ENCODE peak calls at places on chromosome 12, in seven cellular contexts. One of them, this sample, is unnamed. For H3K36me3, the result is how much of the 10 kb centered on the place peaks cover.

GRCh38 chr12:111404362-111405148 is 1.2 kb upstream of the SH2B3 start:
- DNase-seq in heart right ventricle: no peak
- DNase-seq in BJ: no peak
- DNase-seq in right lobe of liver: no peak
- DNase-seq in body of pancreas: peak
- DNase-seq in ovary: no peak
- DNase-seq in left lung: no peak
- DNase-seq in this sample: no peak

GRCh38 chr12:118958520-118958919 is 22.8 kb upstream of the SRRM4 start:
- DNase-seq in heart right ventricle: no peak
- DNase-seq in BJ: no peak
- DNase-seq in right lobe of liver: no peak
- DNase-seq in body of pancreas: no peak
- DNase-seq in ovary: no peak
- DNase-seq in left lung: no peak
- DNase-seq in this sample: peak

GRCh38 chr12:92085040-92085439 is 60.6 kb downstream of the BTG1 start:
- DNase-seq in heart right ventricle: no peak
- DNase-seq in BJ: no peak
- DNase-seq in right lobe of liver: no peak
- DNase-seq in body of pancreas: no peak
- DNase-seq in ovary: no peak
- DNase-seq in left lung: no peak
- DNase-seq in this sample: no peak

GRCh38 chr12:63821781-63822251 is 22.7 kb upstream of the SRGAP1 start:
- DNase-seq in heart right ventricle: peak
- DNase-seq in BJ: no peak
- DNase-seq in right lobe of liver: no peak
- DNase-seq in body of pancreas: no peak
- DNase-seq in ovary: peak
- DNase-seq in left lung: no peak
- DNase-seq in this sample: peak

GRCh38 chr12:4445156-4446020 is at the start of gene FGF6:
- DNase-seq in heart right ventricle: no peak
- DNase-seq in BJ: no peak
- DNase-seq in right lobe of liver: no peak
- DNase-seq in body of pancreas: no peak
- DNase-seq in ovary: no peak
- DNase-seq in left lung: no peak
- DNase-seq in this sample: no peak

GRCh38 chr12:98653866-98654493 is 8.9 kb downstream of the APAF1 start:
- DNase-seq in heart right ventricle: no peak
- DNase-seq in BJ: no peak
- DNase-seq in right lobe of liver: no peak
- DNase-seq in body of pancreas: peak
- DNase-seq in ovary: no peak
- DNase-seq in left lung: no peak
- DNase-seq in this sample: peak

GRCh38 chr12:18919826-18920511 is 182.1 kb downstream of the CAPZA3 start:
- DNase-seq in heart right ventricle: no peak
- DNase-seq in BJ: no peak
- DNase-seq in right lobe of liver: no peak
- DNase-seq in body of pancreas: no peak
- DNase-seq in ovary: no peak
- DNase-seq in left lung: no peak
- DNase-seq in this sample: no peak

GRCh38 chr12:69657376-69658137 is 41.5 kb downstream of the BEST3 start:
- DNase-seq in heart right ventricle: no peak
- DNase-seq in BJ: no peak
- DNase-seq in right lobe of liver: no peak
- DNase-seq in body of pancreas: no peak
- DNase-seq in ovary: no peak
- DNase-seq in left lung: no peak
- DNase-seq in this sample: no peak

GRCh38 chr12:64625243-64626077 is 15.2 kb downstream of the RASSF3 start:
- DNase-seq in heart right ventricle: peak
- DNase-seq in BJ: no peak
- DNase-seq in right lobe of liver: no peak
- DNase-seq in body of pancreas: peak
- DNase-seq in ovary: no peak
- DNase-seq in left lung: peak
- DNase-seq in this sample: peak

GRCh38 chr12:105330938-105331804 is 680 bp downstream of the C12orf75 start:
- DNase-seq in heart right ventricle: peak
- DNase-seq in BJ: no peak
- DNase-seq in right lobe of liver: no peak
- DNase-seq in body of pancreas: peak
- DNase-seq in ovary: peak
- DNase-seq in left lung: peak
- DNase-seq in this sample: no peak

GRCh38 chr12:53105256-53105655 is 2.0 kb downstream of the SOAT2 start:
- DNase-seq in heart right ventricle: no peak
- DNase-seq in BJ: no peak
- DNase-seq in right lobe of liver: no peak
- DNase-seq in body of pancreas: no peak
- DNase-seq in ovary: no peak
- DNase-seq in left lung: no peak
- DNase-seq in this sample: no peak

GRCh38 chr12:38149395-38150073 is 167.0 kb upstream of the ALG10B start:
- DNase-seq in heart right ventricle: no peak
- DNase-seq in BJ: no peak
- DNase-seq in right lobe of liver: no peak
- DNase-seq in body of pancreas: no peak
- DNase-seq in ovary: no peak
- DNase-seq in left lung: no peak
- DNase-seq in this sample: no peak

GRCh38 chr12:113069751-113070116 is 13.2 kb downstream of the DTX1 start:
- DNase-seq in heart right ventricle: no peak
- DNase-seq in BJ: no peak
- DNase-seq in right lobe of liver: no peak
- DNase-seq in body of pancreas: no peak
- DNase-seq in ovary: no peak
- DNase-seq in left lung: no peak
- DNase-seq in this sample: no peak

GRCh38 chr12:2301531-2302461 is 249.0 kb downstream of the CACNA1C start:
- DNase-seq in heart right ventricle: peak
- DNase-seq in BJ: peak
- DNase-seq in right lobe of liver: no peak
- DNase-seq in body of pancreas: no peak
- DNase-seq in ovary: peak
- DNase-seq in left lung: no peak
- DNase-seq in this sample: no peak

GRCh38 chr12:81800298-81801148 is 41.4 kb upstream of the PPFIA2 start:
- DNase-seq in heart right ventricle: no peak
- DNase-seq in BJ: no peak
- DNase-seq in right lobe of liver: no peak
- DNase-seq in body of pancreas: no peak
- DNase-seq in ovary: no peak
- DNase-seq in left lung: no peak
- DNase-seq in this sample: peak

GRCh38 chr12:121815221-121815620 is 11.4 kb downstream of the SETD1B start:
- DNase-seq in heart right ventricle: no peak
- DNase-seq in BJ: no peak
- DNase-seq in right lobe of liver: no peak
- DNase-seq in body of pancreas: no peak
- DNase-seq in ovary: no peak
- DNase-seq in left lung: no peak
- DNase-seq in this sample: no peak

GRCh38 chr12:121819212-121819949 is 15.6 kb downstream of the SETD1B start:
- DNase-seq in heart right ventricle: no peak
- DNase-seq in BJ: no peak
- DNase-seq in right lobe of liver: no peak
- DNase-seq in body of pancreas: no peak
- DNase-seq in ovary: no peak
- DNase-seq in left lung: no peak
- DNase-seq in this sample: no peak

GRCh38 chr12:121816925-121817647 is 13.3 kb downstream of the SETD1B start:
- DNase-seq in heart right ventricle: no peak
- DNase-seq in BJ: no peak
- DNase-seq in right lobe of liver: peak
- DNase-seq in body of pancreas: no peak
- DNase-seq in ovary: no peak
- DNase-seq in left lung: no peak
- DNase-seq in this sample: no peak

GRCh38 chr12:121820056-121820455 is 16.2 kb downstream of the SETD1B start:
- DNase-seq in heart right ventricle: no peak
- DNase-seq in BJ: no peak
- DNase-seq in right lobe of liver: no peak
- DNase-seq in body of pancreas: no peak
- DNase-seq in ovary: no peak
- DNase-seq in left lung: no peak
- DNase-seq in this sample: no peak

DNA sequence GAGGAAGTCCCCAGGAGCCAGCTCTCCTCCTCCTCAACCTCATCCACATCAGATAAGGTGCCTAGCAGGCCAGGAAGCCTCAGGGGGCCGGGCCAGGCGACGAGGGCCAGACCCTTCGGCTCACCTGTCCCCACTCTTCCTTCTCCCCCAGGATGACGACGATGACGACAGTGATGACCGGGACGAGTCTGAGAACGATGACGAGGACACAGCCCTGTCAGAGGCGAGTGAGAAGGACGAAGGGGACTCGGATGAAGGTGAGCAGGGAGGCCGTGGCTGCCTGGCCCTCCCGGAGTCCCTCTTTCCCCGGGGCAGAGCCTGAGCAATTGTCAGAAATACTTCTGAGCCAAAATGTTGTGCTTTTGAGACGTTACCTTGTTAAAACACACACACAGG is 13.8 kb downstream of the SETD1B start:
- DNase-seq in heart right ventricle: no peak
- DNase-seq in BJ: no peak
- DNase-seq in right lobe of liver: no peak
- DNase-seq in body of pancreas: no peak
- DNase-seq in ovary: no peak
- DNase-seq in left lung: no peak
- DNase-seq in this sample: no peak
- H3K36me3 ChIP-seq in heart right ventricle: half or more
- H3K36me3 ChIP-seq in BJ: half or more
- H3K36me3 ChIP-seq in right lobe of liver: under half
- H3K36me3 ChIP-seq in body of pancreas: under half
- H3K36me3 ChIP-seq in ovary: under half
- H3K36me3 ChIP-seq in left lung: under half
- H3K36me3 ChIP-seq in this sample: under half

GRCh38 chr12:47488888-47489287 is 216.9 kb downstream of the RPAP3 start:
- DNase-seq in heart right ventricle: no peak
- DNase-seq in BJ: no peak
- DNase-seq in right lobe of liver: no peak
- DNase-seq in body of pancreas: no peak
- DNase-seq in ovary: no peak
- DNase-seq in left lung: no peak
- DNase-seq in this sample: no peak

GRCh38 chr12:47493801-47494200 is 212.0 kb downstream of the RPAP3 start:
- DNase-seq in heart right ventricle: no peak
- DNase-seq in BJ: no peak
- DNase-seq in right lobe of liver: no peak
- DNase-seq in body of pancreas: no peak
- DNase-seq in ovary: no peak
- DNase-seq in left lung: no peak
- DNase-seq in this sample: no peak

DNA sequence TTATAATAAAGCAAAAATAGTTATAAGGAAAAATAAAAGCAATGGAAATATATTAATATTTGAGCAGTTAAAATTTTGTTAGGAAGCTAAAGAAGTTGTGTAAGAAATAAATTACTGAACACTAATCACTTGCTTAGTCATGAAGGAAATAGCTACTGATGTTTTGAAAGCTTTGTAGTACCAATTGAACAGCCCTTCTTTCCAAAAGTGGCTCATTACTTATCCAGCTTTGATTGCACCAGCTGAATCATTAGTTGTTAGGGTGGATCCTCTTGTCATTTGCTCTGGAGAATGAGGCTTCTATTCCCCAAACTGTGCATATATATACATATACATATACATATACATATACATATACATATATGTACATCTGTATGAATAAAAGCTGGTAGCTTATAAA is 214.3 kb downstream of the RPAP3 start:
- DNase-seq in heart right ventricle: no peak
- DNase-seq in BJ: no peak
- DNase-seq in right lobe of liver: no peak
- DNase-seq in body of pancreas: no peak
- DNase-seq in ovary: no peak
- DNase-seq in left lung: no peak
- DNase-seq in this sample: no peak
- H3K4me3 ChIP-seq in heart right ventricle: no peak
- H3K4me3 ChIP-seq in BJ: no peak
- H3K4me3 ChIP-seq in right lobe of liver: no peak
- H3K4me3 ChIP-seq in body of pancreas: no peak
- H3K4me3 ChIP-seq in ovary: no peak
- H3K4me3 ChIP-seq in left lung: no peak
- H3K4me3 ChIP-seq in this sample: no peak

DNA sequence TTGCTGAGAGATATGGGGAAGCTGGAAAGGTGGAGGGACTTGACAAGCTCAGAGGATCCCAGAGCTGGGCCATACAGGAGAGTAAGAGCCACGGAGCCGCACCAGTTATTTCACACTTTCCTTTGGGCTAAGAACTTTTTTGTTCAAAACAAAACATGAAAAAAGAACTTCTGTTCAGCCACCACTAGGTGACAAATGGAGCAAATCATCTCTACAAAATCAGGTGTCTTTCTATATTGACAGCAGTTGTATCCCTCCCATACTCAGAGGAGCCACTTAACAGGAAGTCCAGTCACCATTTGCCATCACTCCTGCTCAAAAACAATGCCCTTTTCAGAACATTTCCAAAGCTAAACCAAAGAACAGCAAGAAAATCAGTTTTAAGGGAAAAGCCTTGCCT is 70.3 kb upstream of the DBX2 start:
- DNase-seq in heart right ventricle: no peak
- DNase-seq in BJ: no peak
- DNase-seq in right lobe of liver: no peak
- DNase-seq in body of pancreas: no peak
- DNase-seq in ovary: no peak
- DNase-seq in left lung: no peak
- DNase-seq in this sample: no peak
- TF ChIP-seq CTCF in heart right ventricle: no peak
- TF ChIP-seq CTCF in BJ: no peak
- TF ChIP-seq CTCF in right lobe of liver: no peak
- TF ChIP-seq CTCF in body of pancreas: no peak
- TF ChIP-seq CTCF in ovary: no peak
- TF ChIP-seq CTCF in left lung: no peak
- TF ChIP-seq CTCF in this sample: no peak

GRCh38 chr12:47789712-47790489 is 16.9 kb downstream of the SLC48A1 start:
- DNase-seq in heart right ventricle: peak
- DNase-seq in BJ: no peak
- DNase-seq in right lobe of liver: peak
- DNase-seq in body of pancreas: no peak
- DNase-seq in ovary: no peak
- DNase-seq in left lung: no peak
- DNase-seq in this sample: no peak

GRCh38 chr12:47785887-47786661 is 13.0 kb downstream of the SLC48A1 start:
- DNase-seq in heart right ventricle: peak
- DNase-seq in BJ: no peak
- DNase-seq in right lobe of liver: peak
- DNase-seq in body of pancreas: no peak
- DNase-seq in ovary: no peak
- DNase-seq in left lung: no peak
- DNase-seq in this sample: no peak

GRCh38 chr12:47786662-47786974 is 13.6 kb downstream of the SLC48A1 start:
- DNase-seq in heart right ventricle: peak
- DNase-seq in BJ: no peak
- DNase-seq in right lobe of liver: no peak
- DNase-seq in body of pancreas: no peak
- DNase-seq in ovary: no peak
- DNase-seq in left lung: no peak
- DNase-seq in this sample: no peak

GRCh38 chr12:47789141-47789540 is 16.1 kb downstream of the SLC48A1 start:
- DNase-seq in heart right ventricle: peak
- DNase-seq in BJ: no peak
- DNase-seq in right lobe of liver: no peak
- DNase-seq in body of pancreas: no peak
- DNase-seq in ovary: no peak
- DNase-seq in left lung: no peak
- DNase-seq in this sample: no peak

GRCh38 chr12:47787596-47788319 is 14.7 kb downstream of the SLC48A1 start:
- DNase-seq in heart right ventricle: peak
- DNase-seq in BJ: no peak
- DNase-seq in right lobe of liver: no peak
- DNase-seq in body of pancreas: no peak
- DNase-seq in ovary: no peak
- DNase-seq in left lung: no peak
- DNase-seq in this sample: no peak
- H3K36me3 ChIP-seq in heart right ventricle: half or more
- H3K36me3 ChIP-seq in BJ: half or more
- H3K36me3 ChIP-seq in right lobe of liver: under half
- H3K36me3 ChIP-seq in body of pancreas: under half
- H3K36me3 ChIP-seq in ovary: under half
- H3K36me3 ChIP-seq in left lung: under half
- H3K36me3 ChIP-seq in this sample: under half

This sample was measured in cardiac muscle cell.